ENCODE peak calls at places on chromosomes 3 and 15, in seven cellular contexts. J is BE2C, D is mammary epithelial cell, O is GM06990, C is fibroblast of the aortic adventitia, K is neural progenitor cell, X is right atrium auricular region. L is an unnamed sample.

GRCh38 chr3:102059145-102059943 is 210.0 kb downstream of the NFKBIZ start:
- DNase-seq in O (peak), J (no peak), C (no peak), X (no peak), D (no peak), K (no peak), L (no peak)

GRCh38 chr3:123063034-123063433 is 3.8 kb upstream of the PDIA5 start:
- DNase-seq in X (no peak), O (no peak), J (no peak), C (no peak), K (no peak), D (no peak), L (no peak)

GRCh38 chr3:196837819-196838420 is 29.8 kb upstream of the SENP5 start:
- DNase-seq in C (peak), O (no peak), K (peak), D (peak), J (peak), X (no peak), L (no peak)

GRCh38 chr3:5002174-5002870 is 23.1 kb downstream of the BHLHE40 start:
- DNase-seq in C (no peak), J (no peak), K (no peak), D (no peak), O (no peak), X (no peak), L (no peak)

GRCh38 chr3:42660898-42661297 is 7.4 kb downstream of the ZBTB47 start:
- DNase-seq in J (no peak), O (no peak), K (no peak), C (no peak), X (no peak), D (no peak), L (no peak)

GRCh38 chr15:89826671-89827655 is 12.3 kb upstream of the ANPEP start:
- DNase-seq in D (no peak), J (no peak), K (no peak), O (no peak), C (no peak), X (no peak), L (no peak)

GRCh38 chr3:143190101-143190500 is 70.5 kb downstream of the CHST2 start:
- DNase-seq in D (no peak), X (no peak), K (no peak), O (no peak), C (no peak), J (no peak), L (no peak)

GRCh38 chr3:157460253-157460652 is 23.6 kb downstream of the PTX3 start:
- DNase-seq in D (peak), X (no peak), K (no peak), J (no peak), O (no peak), C (peak), L (no peak)

GRCh38 chr15:88256261-88257230 is at the start of gene NTRK3:
- DNase-seq in D (peak), J (peak), X (no peak), K (peak), O (no peak), C (peak), L (no peak)

GRCh38 chr15:68888419-68888818 is 41.9 kb upstream of the SPESP1 start:
- DNase-seq in J (peak), C (no peak), K (peak), D (no peak), X (no peak), O (peak), L (no peak)

GRCh38 chr3:38446287-38446686 is 7.4 kb upstream of the ACVR2B start:
- DNase-seq in D (no peak), O (no peak), X (no peak), C (no peak), K (no peak), J (no peak), L (no peak)

GRCh38 chr3:107973152-107973551 is 117.7 kb downstream of the CD47 start:
- DNase-seq in O (no peak), D (peak), C (no peak), X (no peak), J (no peak), K (no peak), L (no peak)

GRCh38 chr3:32897202-32897601 is 54.2 kb upstream of the CCR4 start:
- DNase-seq in K (no peak), D (no peak), X (no peak), C (no peak), J (no peak), O (no peak), L (no peak)

GRCh38 chr3:133410191-133410892 is 10.5 kb downstream of the BFSP2 start:
- DNase-seq in O (no peak), D (no peak), X (no peak), K (no peak), C (no peak), J (no peak), L (no peak)

GRCh38 chr3:181176610-181177009 is 187.1 kb upstream of the DNAJC19 start:
- DNase-seq in X (peak), C (peak), O (no peak), D (peak), J (peak), K (peak), L (peak)

GRCh38 chr15:72342385-72342784 is 22.4 kb upstream of the CELF6 start:
- DNase-seq in J (peak), K (peak), D (no peak), O (no peak), X (no peak), C (no peak), L (no peak)

GRCh38 chr15:62533687-62534086 is 368.6 kb upstream of the C2CD4B start:
- DNase-seq in O (no peak), K (peak), D (no peak), C (no peak), J (no peak), X (no peak), L (no peak)

GRCh38 chr15:33354411-33354810 is 43.6 kb downstream of the RYR3 start:
- DNase-seq in X (no peak), O (no peak), C (no peak), K (no peak), D (no peak), J (no peak), L (no peak)

GRCh38 chr15:91426412-91426811 is 326.4 kb downstream of the SV2B start:
- DNase-seq in C (no peak), D (peak), O (no peak), X (no peak), K (no peak), J (no peak), L (no peak)

GRCh38 chr15:66004618-66005262 is 135.4 kb downstream of the RAB11A start:
- DNase-seq in K (peak), D (peak), O (no peak), J (no peak), C (peak), X (no peak), L (peak)

GRCh38 chr3:143824675-143825074 is 23.6 kb downstream of the SLC9A9 start:
- DNase-seq in D (no peak), K (no peak), C (peak), X (no peak), J (no peak), O (no peak), L (no peak)

GRCh38 chr3:45773044-45773443 is 23.3 kb downstream of the SLC6A20 start:
- DNase-seq in O (no peak), K (no peak), J (no peak), X (no peak), D (no peak), C (no peak), L (no peak)

GRCh38 chr15:96160269-96160668 is 170.2 kb upstream of the NR2F2 start:
- DNase-seq in X (no peak), C (peak), K (no peak), O (no peak), D (no peak), J (no peak), L (peak)

DNA sequence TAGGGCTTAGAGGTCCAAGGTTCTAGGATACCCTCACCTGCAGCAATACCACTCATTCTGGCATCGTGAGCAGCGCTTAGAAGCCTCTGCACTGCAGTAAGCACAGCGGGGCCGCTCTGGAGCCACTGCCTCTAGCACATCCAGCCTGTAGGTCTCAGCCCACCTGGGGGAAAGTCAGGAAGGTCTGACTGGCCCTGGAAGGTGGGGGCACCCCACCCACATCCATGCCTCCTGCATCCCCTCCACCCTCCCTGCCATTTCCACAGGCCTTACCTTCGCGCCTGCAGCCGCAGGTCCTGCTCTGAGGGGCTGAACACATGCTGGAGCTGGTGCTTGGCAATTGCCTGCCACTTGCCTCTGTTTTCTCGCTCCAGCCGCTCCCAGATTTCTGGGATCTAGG is 901 bp upstream of the RASSF1 start:
- DNase-seq in D (no peak), J (no peak), C (no peak), X (no peak), K (no peak), O (no peak), L (no peak)
- H3K4me3 ChIP-seq in D (no peak), J (no peak), C (peak), X (no peak), K (no peak), O (peak), L (no peak)

GRCh38 chr3:10319804-10320203 is 1.1 kb downstream of the SEC13 start:
- DNase-seq in K (no peak), J (no peak), X (no peak), D (no peak), C (no peak), O (no peak), L (no peak)

GRCh38 chr3:10320320-10320677 is 613 bp downstream of the SEC13 start:
- DNase-seq in C (no peak), D (peak), K (no peak), X (no peak), O (no peak), J (no peak), L (no peak)

GRCh38 chr3:10321630-10322354 is 880 bp upstream of the SEC13 start:
- DNase-seq in X (no peak), O (no peak), K (no peak), C (no peak), J (no peak), D (no peak), L (no peak)

GRCh38 chr3:10319251-10319650 is 1.7 kb downstream of the SEC13 start:
- DNase-seq in K (no peak), X (no peak), C (no peak), O (no peak), J (no peak), D (no peak), L (no peak)

DNA sequence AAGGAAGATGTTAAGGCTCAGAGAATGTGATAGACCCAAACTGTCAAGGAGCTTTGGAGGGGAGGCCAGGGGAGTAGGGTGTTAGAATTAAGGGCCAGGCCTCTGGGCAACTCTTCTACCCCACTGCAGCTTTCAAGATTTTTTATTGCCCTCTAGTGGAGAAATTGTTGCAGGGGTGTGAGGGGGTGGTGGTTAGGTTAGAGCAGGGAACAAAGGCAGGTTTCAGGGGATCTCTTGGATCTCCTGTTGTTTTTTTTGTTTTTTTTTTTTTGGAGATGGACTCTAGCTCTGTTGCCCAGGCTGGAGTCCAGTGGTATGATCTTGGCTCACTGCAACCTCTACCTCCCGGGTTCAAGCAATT is 1.4 kb upstream of the SEC13 start:
- DNase-seq in O (no peak), X (no peak), C (no peak), D (peak), J (no peak), K (peak), L (no peak)
- TF ChIP-seq CTCF in O (peak), X (no peak), C (peak), D (peak), J (peak), K (peak), L (peak)

DNA sequence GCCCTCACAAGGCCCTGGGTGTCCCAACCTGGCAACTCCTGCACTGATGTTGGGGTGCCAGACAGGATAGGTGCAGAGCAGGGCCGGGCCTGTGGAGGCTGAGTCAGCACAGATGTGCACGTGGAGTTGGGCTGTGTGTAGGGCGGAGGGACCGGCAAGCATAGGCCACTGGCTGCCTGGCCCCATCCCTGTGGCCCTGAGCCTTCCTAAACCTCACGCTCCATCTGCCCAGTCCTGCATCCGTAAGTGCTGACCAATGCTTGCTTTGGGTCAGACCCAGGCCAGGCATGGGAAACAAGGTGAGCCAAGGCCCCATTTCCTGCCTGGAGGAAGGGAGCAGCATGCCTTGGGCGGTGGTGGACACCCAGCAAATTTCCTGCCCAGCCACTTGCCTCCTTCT is 5.8 kb upstream of the IQSEC1 start:
- DNase-seq in C (no peak), J (no peak), X (no peak), D (no peak), K (no peak), O (no peak), L (no peak)
- H3K4me3 ChIP-seq in C (no peak), J (no peak), X (no peak), D (no peak), K (no peak), O (no peak), L (no peak)

GRCh38 chr3:64717872-64718613 is 30.2 kb upstream of the ADAMTS9 start:
- DNase-seq in D (no peak), X (no peak), K (no peak), C (peak), O (no peak), J (no peak), L (no peak)
- TF ChIP-seq CTCF in D (peak), X (peak), K (peak), C (peak), O (peak), J (peak), L (peak)

GRCh38 chr3:9136746-9137434 is 112.6 kb downstream of the SRGAP3 start:
- DNase-seq in C (no peak), J (no peak), X (no peak), D (no peak), O (no peak), K (no peak), L (no peak)
- H3K4me3 ChIP-seq in C (no peak), J (no peak), X (no peak), D (no peak), O (no peak), K (no peak), L (no peak)

GRCh38 chr15:47588968-47589367 is 128.3 kb upstream of the SEMA6D start:
- DNase-seq in O (no peak), X (no peak), J (peak), C (no peak), K (no peak), D (no peak), L (no peak)
- TF ChIP-seq CTCF in O (no peak), X (no peak), J (peak), C (no peak), K (peak), D (no peak), L (no peak)

DNA sequence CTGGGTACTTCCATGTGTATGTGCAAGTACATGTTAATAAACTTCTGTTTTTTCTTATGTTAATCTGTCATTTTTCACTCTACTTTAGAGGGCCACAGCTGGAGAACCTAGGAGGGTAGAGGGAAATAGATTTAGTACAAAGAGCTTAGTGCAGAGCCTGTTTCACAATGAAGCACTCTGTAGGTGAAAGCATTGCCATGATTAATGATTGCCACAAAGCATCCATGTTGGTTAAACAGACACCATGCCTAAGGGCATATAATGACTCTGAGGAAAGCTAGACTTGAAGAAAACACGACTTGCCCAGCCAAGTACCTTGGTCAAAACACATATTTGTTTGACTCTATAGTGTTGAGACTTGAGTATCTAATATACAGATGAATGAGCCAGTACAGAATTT is 338.4 kb downstream of the FHIT start:
- DNase-seq in K (no peak), J (no peak), X (no peak), C (no peak), D (peak), O (no peak), L (no peak)
- H3K4me3 ChIP-seq in K (no peak), J (no peak), X (no peak), C (no peak), D (no peak), O (no peak), L (no peak)